ENCODE peak calls at places on chromosomes 2 and 18, in six cellular contexts. L is HCT116, B is IMR-90, I is mesenchymal stem cell, T is psoas muscle, E is SJCRH30. C is an unnamed sample.
A peak's percentile ranks its signal among the peaks of the same experiment; 100 is the strongest.

GRCh38 chr18:76824754-76825153 is 2.4 kb downstream of the ZNF236 start:
- DNase-seq in L (no peak), B (no peak), I (no peak), T (no peak), E (no peak), C (no peak)

GRCh38 chr2:221549143-221549542 is 23.0 kb downstream of the EPHA4 start:
- DNase-seq in L (no peak), B (peak; percentile 44), I (peak; percentile 41), T (no peak), E (no peak), C (no peak)

GRCh38 chr2:191245046-191245868 is at the start of gene MYO1B:
- DNase-seq in L (peak; percentile 59), B (peak; percentile 74), I (peak; percentile 75), T (peak; percentile 72), E (peak; percentile 96), C (no peak)

GRCh38 chr2:44171018-44171417 is 2.3 kb downstream of the PPM1B start:
- DNase-seq in L (peak; percentile 44), B (peak; percentile 58), I (peak; percentile 37), T (no peak), E (no peak), C (no peak)

GRCh38 chr2:236371010-236371409 is 106.8 kb upstream of the ASB18 start:
- DNase-seq in L (no peak), B (no peak), I (no peak), T (no peak), E (no peak), C (no peak)

GRCh38 chr18:25490316-25490715 is 138.3 kb upstream of the ZNF521 start:
- DNase-seq in L (no peak), B (no peak), I (no peak), T (no peak), E (no peak), C (no peak)

GRCh38 chr2:138780451-138780880 is 276 bp upstream of the NXPH2 start:
- DNase-seq in L (no peak), B (no peak), I (no peak), T (no peak), E (no peak), C (no peak)

GRCh38 chr2:20427931-20428526 is 18.8 kb upstream of the RHOB start:
- DNase-seq in L (no peak), B (no peak), I (no peak), T (no peak), E (no peak), C (no peak)

GRCh38 chr18:53458944-53459580 is 765.4 kb downstream of the MBD2 start:
- DNase-seq in L (no peak), B (no peak), I (no peak), T (no peak), E (no peak), C (no peak)

GRCh38 chr18:42773870-42774269 is 341.6 kb downstream of the RIT2 start:
- DNase-seq in L (no peak), B (no peak), I (peak; percentile 9), T (no peak), E (no peak), C (no peak)

GRCh38 chr18:79394438-79395307 is 1.1 kb upstream of the NFATC1 start:
- DNase-seq in L (no peak), B (peak; percentile 49), I (peak; percentile 88), T (no peak), E (peak; percentile 38), C (no peak)

GRCh38 chr2:46538393-46538792 is 59.0 kb downstream of the TMEM247 start:
- DNase-seq in L (no peak), B (peak; percentile 32), I (peak; percentile 46), T (no peak), E (no peak), C (no peak)

GRCh38 chr2:189851174-189851826 is 67.0 kb downstream of the PMS1 start:
- DNase-seq in L (no peak), B (no peak), I (no peak), T (no peak), E (no peak), C (no peak)

GRCh38 chr2:157838442-157839161 is 37.5 kb downstream of the ACVR1 start:
- DNase-seq in L (peak; percentile 68), B (peak; percentile 90), I (peak; percentile 91), T (peak; percentile 50), E (peak; percentile 78), C (no peak)

GRCh38 chr2:239581352-239581901 is 180.6 kb upstream of the HDAC4 start:
- DNase-seq in L (no peak), B (no peak), I (no peak), T (no peak), E (no peak), C (no peak)

GRCh38 chr18:39841133-39842041 is 2113.6 kb upstream of the PIK3C3 start:
- DNase-seq in L (peak; percentile 28), B (peak; percentile 50), I (peak; percentile 77), T (peak; percentile 23), E (peak; percentile 30), C (peak; percentile 17)

GRCh38 chr2:111116016-111116746 is 4.5 kb upstream of the BCL2L11 start:
- DNase-seq in L (no peak), B (no peak), I (no peak), T (no peak), E (no peak), C (no peak)

GRCh38 chr2:238174701-238175100 is 15.9 kb downstream of the ERFE start:
- DNase-seq in L (no peak), B (no peak), I (no peak), T (no peak), E (no peak), C (no peak)

GRCh38 chr2:207202645-207203044 is 36.9 kb upstream of the KLF7 start:
- DNase-seq in L (peak; percentile 4), B (peak; percentile 53), I (peak; percentile 56), T (no peak), E (peak; percentile 39), C (no peak)

GRCh38 chr2:85755122-85756027 is 1.6 kb downstream of the ATOH8 start:
- DNase-seq in L (no peak), B (peak; percentile 39), I (peak; percentile 40), T (peak; percentile 43), E (no peak), C (no peak)

GRCh38 chr2:189113963-189114362 is 65.6 kb downstream of the COL5A2 start:
- DNase-seq in L (no peak), B (peak; percentile 44), I (no peak), T (no peak), E (no peak), C (no peak)

GRCh38 chr2:109440507-109441156 is 173.1 kb downstream of the SEPTIN10 start:
- DNase-seq in L (no peak), B (no peak), I (peak; percentile 40), T (no peak), E (no peak), C (no peak)

GRCh38 chr2:101124684-101125366 is 26.4 kb downstream of the TBC1D8 start:
- DNase-seq in L (peak; percentile 93), B (peak; percentile 76), I (peak; percentile 91), T (peak; percentile 82), E (no peak), C (no peak)

GRCh38 chr2:158936978-158937377 is 31.5 kb upstream of the TANC1 start:
- DNase-seq in L (no peak), B (peak; percentile 95), I (peak; percentile 95), T (no peak), E (no peak), C (no peak)

GRCh38 chr2:195498839-195499490 is 158.1 kb upstream of the SLC39A10 start:
- DNase-seq in L (no peak), B (peak; percentile 74), I (peak; percentile 25), T (no peak), E (no peak), C (no peak)

GRCh38 chr2:133097666-133098065 is 427.7 kb upstream of the LYPD1 start:
- DNase-seq in L (no peak), B (peak; percentile 62), I (peak; percentile 35), T (no peak), E (no peak), C (no peak)

GRCh38 chr18:13437034-13437433 is 218.5 kb downstream of the LDLRAD4 start:
- DNase-seq in L (no peak), B (no peak), I (no peak), T (no peak), E (no peak), C (no peak)

GRCh38 chr2:182887753-182888415 is 21.4 kb upstream of the FRZB start:
- DNase-seq in L (no peak), B (no peak), I (no peak), T (no peak), E (no peak), C (no peak)

DNA sequence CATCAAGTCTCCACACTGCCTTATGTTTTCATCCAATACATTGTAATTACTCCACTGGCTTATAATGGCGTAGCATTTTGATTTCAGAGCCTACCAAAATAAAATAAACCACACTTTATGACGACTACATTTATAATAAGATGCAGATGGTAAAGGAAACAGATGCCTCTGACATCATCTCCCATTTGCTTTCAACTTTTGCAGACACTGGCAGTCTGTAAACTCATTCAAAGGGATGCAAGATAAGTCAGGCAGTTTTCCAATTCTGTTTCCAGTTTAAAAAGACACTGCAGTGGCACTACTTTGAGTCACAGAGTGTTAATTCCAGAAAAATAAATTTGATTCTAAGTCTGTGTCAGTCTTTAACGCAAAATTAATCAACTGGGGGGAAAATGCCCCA is 6.8 kb downstream of the DSEL start:
- DNase-seq in L (no peak), B (peak; percentile 85), I (peak; percentile 14), T (no peak), E (no peak), C (no peak)
- H3K27ac ChIP-seq in L (no peak overlapping the region), B (peak overlapping the region; percentile 20), I (no peak overlapping the region), T (no peak overlapping the region), E (no peak overlapping the region), C (peak overlapping the region; percentile 60)

GRCh38 chr18:45761512-45762114 is 37.6 kb downstream of the SLC14A1 start:
- DNase-seq in L (no peak), B (no peak), I (no peak), T (no peak), E (no peak), C (no peak)

GRCh38 chr18:45760443-45761036 is 36.6 kb downstream of the SLC14A1 start:
- DNase-seq in L (no peak), B (peak; percentile 38), I (no peak), T (no peak), E (peak; percentile 5), C (no peak)

GRCh38 chr18:45765740-45766139 is 41.8 kb downstream of the SLC14A1 start:
- DNase-seq in L (no peak), B (no peak), I (no peak), T (no peak), E (no peak), C (no peak)

GRCh38 chr18:45764000-45764686 is 40.2 kb downstream of the SLC14A1 start:
- DNase-seq in L (no peak), B (peak; percentile 67), I (no peak), T (no peak), E (no peak), C (no peak)
- H3K27ac ChIP-seq in L (no peak overlapping the region), B (peak overlapping the region; percentile 26), I (no peak overlapping the region), T (no peak overlapping the region), E (no peak overlapping the region), C (no peak overlapping the region)

GRCh38 chr2:222651721-222652420 is 4.0 kb downstream of the FARSB start:
- DNase-seq in L (no peak), B (peak; percentile 28), I (no peak), T (no peak), E (no peak), C (no peak)
- H3K27ac ChIP-seq in L (no peak overlapping the region), B (no peak overlapping the region), I (no peak overlapping the region), T (no peak overlapping the region), E (no peak overlapping the region), C (no peak overlapping the region)

DNA sequence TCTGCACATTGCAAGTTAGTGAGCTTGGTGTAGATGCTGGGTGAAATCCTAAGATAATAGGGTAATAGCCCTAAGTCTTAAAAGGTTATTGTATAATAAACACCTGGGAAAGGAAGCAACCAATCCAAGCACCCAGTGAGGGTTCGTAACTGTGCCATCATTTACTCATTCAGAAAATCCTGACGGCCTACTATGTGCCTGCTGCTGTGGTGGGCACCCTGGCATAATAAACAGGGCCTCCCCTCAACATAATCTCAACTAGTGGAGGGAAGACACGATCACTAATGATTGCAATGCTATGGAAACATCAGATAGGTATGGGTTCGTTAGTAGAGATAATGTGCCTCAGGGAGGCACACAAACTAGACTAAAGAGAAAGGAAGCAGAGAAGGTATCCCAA is 48.9 kb upstream of the CCDC85A start:
- DNase-seq in L (no peak), B (no peak), I (no peak), T (no peak), E (no peak), C (no peak)
- H3K27ac ChIP-seq in L (no peak overlapping the region), B (no peak overlapping the region), I (no peak overlapping the region), T (no peak overlapping the region), E (no peak overlapping the region), C (no peak overlapping the region)